ENCODE peak calls at places on chromosomes 12 and 14, in six cellular contexts. Z is B cell, O is astrocyte of the spinal cord, K is GM23248, C is EL, X is AG04450. Q is an unnamed sample.

GRCh38 chr12:49794811-49795653 is 33.2 kb downstream of the NCKAP5L start:
- DNase-seq in Z (no peak), O (no peak), K (no peak), C (no peak), X (no peak), Q (no peak)

GRCh38 chr12:121996050-121996944 is 25.4 kb upstream of the BCL7A start:
- DNase-seq in Z (no peak), O (no peak), K (no peak), C (no peak), X (no peak), Q (no peak)

GRCh38 chr14:104283197-104284106 is 145.1 kb downstream of the KIF26A start:
- DNase-seq in Z (no peak), O (no peak), K (no peak), C (no peak), X (no peak), Q (peak)

GRCh38 chr12:122793685-122794106 is 19.3 kb downstream of the CCDC62 start:
- DNase-seq in Z (peak), O (peak), K (peak), C (peak), X (peak), Q (no peak)

GRCh38 chr12:124332068-124332672 is 37.3 kb downstream of the RFLNA start:
- DNase-seq in Z (no peak), O (no peak), K (no peak), C (no peak), X (no peak), Q (no peak)

GRCh38 chr12:8773456-8773855 is 49.0 kb upstream of the A2ML1 start:
- DNase-seq in Z (no peak), O (no peak), K (no peak), C (no peak), X (no peak), Q (no peak)

GRCh38 chr12:73656375-73656774 is 881.3 kb upstream of the ATXN7L3B start:
- DNase-seq in Z (no peak), O (no peak), K (no peak), C (no peak), X (no peak), Q (no peak)

GRCh38 chr14:64762044-64763034 is 58.1 kb downstream of the PLEKHG3 start:
- DNase-seq in Z (no peak), O (peak), K (peak), C (peak), X (peak), Q (peak)

GRCh38 chr12:3213171-3213570 is 136.0 kb downstream of the TSPAN9 start:
- DNase-seq in Z (no peak), O (no peak), K (no peak), C (no peak), X (no peak), Q (no peak)

GRCh38 chr12:124869011-124869665 is 5.5 kb upstream of the SCARB1 start:
- DNase-seq in Z (no peak), O (no peak), K (no peak), C (no peak), X (no peak), Q (peak)

GRCh38 chr12:68539615-68539952 is 71.1 kb upstream of the RAP1B start:
- DNase-seq in Z (no peak), O (no peak), K (no peak), C (no peak), X (no peak), Q (no peak)

GRCh38 chr12:86117711-86118110 is 138.5 kb downstream of the MGAT4C start:
- DNase-seq in Z (no peak), O (peak), K (peak), C (no peak), X (no peak), Q (no peak)

GRCh38 chr14:101230161-101230850 is 326.8 kb upstream of the RTL1 start:
- DNase-seq in Z (no peak), O (no peak), K (no peak), C (no peak), X (no peak), Q (no peak)

GRCh38 chr12:5135126-5135525 is 91.4 kb downstream of the KCNA5 start:
- DNase-seq in Z (no peak), O (no peak), K (peak), C (no peak), X (no peak), Q (no peak)

GRCh38 chr12:130588696-130589095 is 127.4 kb downstream of the RIMBP2 start:
- DNase-seq in Z (no peak), O (no peak), K (no peak), C (no peak), X (no peak), Q (no peak)

Q was measured in adrenal gland.